ENCODE peak calls at places on chromosomes 5 and 9, in seven cellular contexts. T, M, I, G, D, U and R are unnamed samples. For H3K4me1, the result is how much of the 10 kb centered on the place peaks cover.

GRCh38 chr9:132627120-132627519 is 42.7 kb downstream of the DDX31 start:
- DNase-seq in D (peak), U (no peak), G (no peak), M (no peak), T (no peak), I (peak), R (no peak)

GRCh38 chr5:207599-207998 is 10.4 kb downstream of the CCDC127 start:
- DNase-seq in U (no peak), I (no peak), D (peak), T (no peak), M (no peak), G (no peak), R (no peak)

GRCh38 chr5:127419858-127420257 is 97.6 kb upstream of the PRRC1 start:
- DNase-seq in U (no peak), I (no peak), T (no peak), D (no peak), M (no peak), G (no peak), R (no peak)

GRCh38 chr9:78294290-78295176 is 2.4 kb upstream of the PSAT1 start:
- DNase-seq in I (no peak), G (no peak), D (no peak), M (no peak), T (no peak), U (no peak), R (no peak)

GRCh38 chr5:83370957-83371356 is 100.6 kb upstream of the VCAN start:
- DNase-seq in I (no peak), G (no peak), M (no peak), D (no peak), U (no peak), T (peak), R (no peak)

GRCh38 chr5:6108540-6108848 is 269.9 kb downstream of the MED10 start:
- DNase-seq in G (no peak), T (no peak), I (no peak), D (no peak), M (no peak), U (no peak), R (no peak)

GRCh38 chr9:37528652-37529072 is 42.9 kb downstream of the POLR1E start:
- DNase-seq in T (no peak), I (no peak), D (no peak), M (no peak), G (peak), U (no peak), R (no peak)

GRCh38 chr9:109640232-109641078 is 139.5 kb upstream of the PALM2AKAP2 start:
- DNase-seq in U (peak), T (peak), G (peak), I (peak), M (no peak), D (peak), R (no peak)

GRCh38 chr9:23288545-23288944 is 537.5 kb downstream of the ELAVL2 start:
- DNase-seq in G (no peak), M (no peak), I (no peak), U (no peak), T (no peak), D (no peak), R (no peak)

GRCh38 chr5:116530276-116530675 is 44.3 kb downstream of the SEMA6A start:
- DNase-seq in D (no peak), I (no peak), G (no peak), M (no peak), U (no peak), T (no peak), R (no peak)
- H3K4me1 ChIP-seq in D (under half), I (under half), G (under half), M (under half), U (under half), T (under half), R (under half)

DNA sequence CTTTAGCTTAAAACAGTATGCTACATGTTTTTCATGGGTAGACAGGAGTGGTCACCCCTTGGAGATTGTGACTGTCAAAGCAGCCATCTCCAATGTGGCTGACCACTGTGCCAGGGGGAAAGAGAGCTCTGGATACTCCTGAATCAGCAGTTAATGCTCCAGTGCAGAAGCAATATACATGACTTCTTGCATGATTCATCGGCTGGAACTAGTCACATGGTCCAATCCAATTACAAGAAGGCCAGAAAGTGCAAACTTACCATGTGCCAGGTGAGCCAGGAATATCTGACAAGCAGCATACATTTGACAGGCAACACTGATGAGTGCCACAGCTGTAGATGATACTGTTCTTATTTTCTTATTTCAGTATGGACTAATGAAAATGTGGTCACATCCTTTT is 439.9 kb upstream of the MPDZ start:
- DNase-seq in M (no peak), U (no peak), G (peak), I (no peak), T (no peak), D (peak), R (no peak)
- H3K4me1 ChIP-seq in M (under half), U (under half), G (under half), I (under half), T (under half), D (under half), R (under half)

DNA sequence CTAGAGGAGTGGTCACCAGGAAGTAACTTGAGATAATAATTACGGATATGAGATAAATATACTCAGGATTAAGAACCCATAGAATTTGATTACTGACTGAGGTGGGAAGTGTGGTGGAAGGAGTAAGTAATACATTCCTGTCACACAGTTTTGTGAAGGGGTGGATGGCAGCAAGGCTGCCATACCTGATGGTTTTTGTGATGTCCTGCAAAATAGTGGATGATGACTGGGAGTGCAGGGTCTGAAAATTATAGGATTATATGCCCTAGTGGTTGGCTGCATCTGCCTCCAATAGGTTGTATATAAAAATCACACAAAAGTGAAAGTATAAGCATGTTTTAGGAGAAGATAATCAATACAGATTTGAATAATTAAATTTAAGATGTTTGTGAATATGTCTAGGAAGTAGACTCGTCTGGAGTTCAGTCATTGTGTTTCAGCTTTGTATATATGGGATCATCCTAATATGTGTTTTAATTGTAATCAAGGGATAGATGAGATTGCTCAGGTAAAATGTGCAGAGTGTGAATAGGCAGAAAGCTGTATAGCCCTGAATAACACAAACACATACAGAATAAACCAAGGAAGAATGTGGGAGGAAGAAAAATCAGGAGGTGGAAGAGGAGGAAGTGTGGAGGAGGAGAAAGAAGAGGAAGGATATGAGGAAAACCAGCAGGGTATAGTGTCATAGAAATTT is 5.5 kb downstream of the SELENOP start:
- DNase-seq in U (no peak), G (no peak), D (no peak), T (no peak), M (no peak), I (no peak), R (no peak)
- H3K4me1 ChIP-seq in U (under half), G (under half), D (under half), T (under half), M (under half), I (under half), R (under half)

GRCh38 chr5:151092750-151093149 is 11.9 kb upstream of the TNIP1 start:
- DNase-seq in M (no peak), G (peak), U (no peak), I (no peak), D (peak), T (no peak), R (no peak)
- H3K4me1 ChIP-seq in M (under half), G (under half), U (half or more), I (under half), D (under half), T (under half), R (half or more)

DNA sequence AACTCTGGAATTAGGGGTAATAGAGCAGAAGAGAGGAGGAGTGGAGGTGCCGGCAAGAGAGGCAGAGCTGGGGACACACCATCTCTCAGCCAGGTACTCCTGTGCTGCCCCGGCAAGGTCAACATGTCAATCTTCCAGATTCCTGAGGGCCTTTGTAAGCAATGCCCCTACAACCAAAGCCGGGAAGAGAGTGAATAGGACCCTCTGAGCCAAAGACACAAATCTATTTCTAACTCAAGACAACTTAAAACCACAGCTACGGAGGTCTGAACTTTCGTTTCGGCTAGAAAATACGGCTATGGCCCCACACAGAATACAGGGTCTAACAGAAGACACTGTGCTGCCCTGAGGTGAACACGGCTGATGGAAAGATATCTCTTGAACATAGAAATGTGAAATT is 66.6 kb downstream of the SERINC5 start:
- DNase-seq in M (no peak), D (no peak), T (no peak), I (no peak), G (no peak), U (no peak), R (no peak)
- H3K4me1 ChIP-seq in M (half or more), D (under half), T (under half), I (under half), G (under half), U (half or more), R (under half)

DNA sequence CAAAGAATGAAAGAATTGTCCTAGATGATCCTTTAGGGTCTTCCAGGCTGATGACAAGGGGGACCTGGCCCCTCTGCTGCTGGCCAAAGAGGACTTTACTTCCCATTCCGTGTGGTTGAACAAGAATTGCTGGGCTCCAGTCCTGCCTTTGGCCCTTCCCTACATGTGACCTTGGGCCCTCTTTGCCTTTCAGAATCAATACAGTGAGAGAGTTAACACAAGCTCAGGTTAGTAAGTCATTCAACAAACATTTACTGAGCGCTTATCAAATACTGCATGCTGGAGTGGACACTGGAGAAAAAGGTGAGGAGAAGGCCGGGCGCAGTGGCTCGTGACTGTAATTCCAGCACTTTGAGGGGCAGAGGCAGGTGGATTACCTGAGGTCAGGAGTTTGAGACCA is 113.1 kb downstream of the C9orf50 start:
- DNase-seq in D (no peak), I (no peak), U (no peak), T (no peak), M (no peak), G (no peak), R (no peak)
- H3K4me1 ChIP-seq in D (under half), I (under half), U (under half), T (under half), M (under half), G (under half), R (under half)

GRCh38 chr9:19120846-19121245 is 6.4 kb downstream of the PLIN2 start:
- DNase-seq in U (no peak), D (no peak), M (no peak), G (no peak), T (no peak), I (no peak), R (no peak)

GRCh38 chr9:19119241-19119640 is 8.1 kb downstream of the PLIN2 start:
- DNase-seq in G (no peak), I (no peak), U (no peak), M (no peak), T (no peak), D (no peak), R (no peak)

GRCh38 chr9:19119801-19120440 is 7.4 kb downstream of the PLIN2 start:
- DNase-seq in T (no peak), U (no peak), G (no peak), D (no peak), I (no peak), M (no peak), R (no peak)

GRCh38 chr9:19124430-19124793 is 2.9 kb downstream of the PLIN2 start:
- DNase-seq in M (no peak), I (no peak), U (no peak), T (no peak), D (no peak), G (no peak), R (no peak)

GRCh38 chr9:19122490-19123042 is 4.7 kb downstream of the PLIN2 start:
- DNase-seq in I (no peak), M (no peak), G (no peak), D (no peak), U (no peak), T (no peak), R (no peak)
- H3K4me1 ChIP-seq in I (under half), M (under half), G (under half), D (under half), U (half or more), T (under half), R (under half)

GRCh38 chr5:170336065-170336464 is 38.5 kb upstream of the LCP2 start:
- DNase-seq in I (no peak), T (no peak), D (no peak), U (no peak), G (no peak), M (no peak), R (no peak)
- H3K4me1 ChIP-seq in I (under half), T (under half), D (under half), U (half or more), G (under half), M (half or more), R (under half)

GRCh38 chr9:119020284-119020683 is 349.0 kb downstream of the BRINP1 start:
- DNase-seq in M (no peak), D (no peak), G (no peak), I (no peak), U (peak), T (no peak), R (no peak)
- H3K4me1 ChIP-seq in M (under half), D (under half), G (under half), I (under half), U (under half), T (under half), R (under half)

DNA sequence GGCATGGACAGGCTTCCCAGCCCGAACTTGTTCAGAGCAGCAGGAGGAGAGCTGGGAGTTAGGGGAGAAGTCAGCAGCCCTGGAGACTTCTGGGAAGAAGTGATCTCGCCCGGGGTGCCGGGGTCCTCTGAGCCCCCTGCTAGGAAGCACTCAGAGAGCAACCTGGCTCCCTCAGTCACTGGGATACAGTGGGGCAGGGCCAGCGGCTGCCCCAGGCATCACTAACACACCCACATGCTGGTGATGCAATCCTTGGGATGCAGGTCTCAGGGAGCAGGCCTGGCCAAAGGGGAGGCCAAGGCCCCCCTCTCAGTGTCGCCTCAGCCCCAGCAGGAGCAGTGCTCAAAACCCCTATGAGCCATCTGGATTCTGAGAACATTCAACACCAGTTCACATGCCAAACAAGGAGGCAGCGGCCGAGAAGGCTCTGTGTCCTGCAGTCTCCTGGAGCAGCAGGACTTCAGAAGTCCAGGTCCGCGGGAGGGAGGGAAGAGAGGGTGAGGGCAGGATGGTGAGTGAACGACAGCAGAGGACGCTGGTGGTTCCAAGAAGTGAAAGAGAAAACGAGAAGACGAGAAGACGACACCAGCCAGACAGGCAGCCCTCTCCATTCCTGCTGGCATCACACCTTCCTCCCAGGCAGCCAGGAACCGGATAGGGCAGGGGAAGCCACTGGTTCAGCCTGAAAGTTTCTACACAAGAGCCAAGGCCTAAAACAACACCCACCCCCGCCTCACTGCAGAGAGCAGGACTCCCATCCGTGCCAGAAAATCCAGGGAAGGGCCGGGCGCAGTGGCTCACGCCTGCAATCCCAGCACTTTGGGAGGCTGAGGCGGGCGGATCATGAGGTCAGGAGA is 2.3 kb downstream of the PNPLA7 start:
- DNase-seq in I (no peak), U (no peak), G (no peak), D (no peak), T (no peak), M (no peak), R (no peak)
- H3K4me1 ChIP-seq in I (under half), U (under half), G (under half), D (under half), T (under half), M (under half), R (under half)